ENCODE peak calls at places on chromosomes 2 and 18, in five cellular contexts. W is GM13977, M is HFF-Myc, Q is colonic mucosa, R is heart left ventricle. D is an unnamed sample.

GRCh38 chr2:8857709-8858108 is 20.3 kb upstream of the KIDINS220 start:
- DNase-seq in M (no peak), Q (no peak), W (no peak), R (no peak), D (no peak)

GRCh38 chr2:189866296-189866695 is 82.0 kb downstream of the PMS1 start:
- DNase-seq in Q (no peak), W (no peak), M (no peak), R (no peak), D (no peak)

GRCh38 chr2:207337234-207338219 is 171.8 kb upstream of the KLF7 start:
- DNase-seq in W (no peak), Q (no peak), M (no peak), R (no peak), D (no peak)

GRCh38 chr18:75500510-75500909 is 73.0 kb upstream of the SMIM21 start:
- DNase-seq in R (no peak), M (no peak), W (no peak), Q (no peak), D (no peak)

GRCh38 chr2:121232626-121233265 is 52.3 kb downstream of the TFCP2L1 start:
- DNase-seq in M (no peak), Q (no peak), R (no peak), W (no peak), D (no peak)

GRCh38 chr2:163800889-163801498 is 65.2 kb upstream of the FIGN start:
- DNase-seq in R (no peak), W (no peak), Q (no peak), M (no peak), D (no peak)

GRCh38 chr18:9951022-9951859 is 37.4 kb downstream of the VAPA start:
- DNase-seq in R (no peak), W (no peak), Q (no peak), M (peak), D (peak)

GRCh38 chr2:85537600-85538506 is 1.1 kb upstream of the MAT2A start:
- DNase-seq in R (peak), Q (peak), M (no peak), W (peak), D (peak)

GRCh38 chr2:179532890-179533289 is 268.3 kb upstream of the SESTD1 start:
- DNase-seq in W (no peak), Q (no peak), R (no peak), M (no peak), D (no peak)

GRCh38 chr2:240624950-240625621 is at the start of gene GPR35:
- DNase-seq in M (no peak), W (peak), Q (peak), R (peak), D (no peak)

GRCh38 chr2:144086965-144087364 is 433.0 kb downstream of the ZEB2 start:
- DNase-seq in Q (no peak), R (no peak), M (no peak), W (no peak), D (no peak)

GRCh38 chr18:59994357-59994756 is 94.6 kb downstream of the PMAIP1 start:
- DNase-seq in W (no peak), R (no peak), Q (no peak), M (no peak), D (no peak)

GRCh38 chr18:59993560-59993959 is 93.8 kb downstream of the PMAIP1 start:
- DNase-seq in Q (no peak), R (no peak), M (no peak), W (no peak), D (no peak)

DNA sequence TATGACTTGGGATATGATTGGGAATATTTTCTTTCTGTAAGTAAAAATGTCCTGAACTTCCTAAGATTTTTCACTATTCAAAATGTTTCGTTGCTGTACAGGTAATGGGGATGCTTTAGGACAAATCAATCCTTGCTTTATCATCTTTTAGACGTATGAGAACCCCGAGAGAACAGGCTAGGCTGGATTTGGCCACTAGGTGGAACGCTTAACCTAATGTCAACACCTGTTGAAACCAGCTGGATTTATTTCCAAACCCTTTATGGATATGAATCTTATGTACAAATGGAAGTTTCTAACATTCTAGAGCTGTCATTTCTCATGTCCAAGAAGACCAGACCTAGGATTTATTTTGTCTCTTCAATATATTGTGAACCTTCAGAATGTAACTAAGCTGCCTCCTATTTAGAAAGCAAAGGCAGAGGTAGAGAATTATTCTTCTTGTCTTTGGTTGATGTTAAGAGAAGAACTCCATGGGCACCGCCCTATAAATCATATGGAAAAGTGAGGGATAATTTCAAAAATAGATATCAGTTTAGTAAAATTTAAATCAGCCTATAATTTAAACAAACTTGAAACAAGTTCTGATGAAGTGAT is 96.7 kb downstream of the PMAIP1 start:
- DNase-seq in R (no peak), W (peak), Q (peak), M (no peak), D (peak)
- TF ChIP-seq CTCF in R (peak), W (peak), Q (peak), M (peak), D (peak)

DNA sequence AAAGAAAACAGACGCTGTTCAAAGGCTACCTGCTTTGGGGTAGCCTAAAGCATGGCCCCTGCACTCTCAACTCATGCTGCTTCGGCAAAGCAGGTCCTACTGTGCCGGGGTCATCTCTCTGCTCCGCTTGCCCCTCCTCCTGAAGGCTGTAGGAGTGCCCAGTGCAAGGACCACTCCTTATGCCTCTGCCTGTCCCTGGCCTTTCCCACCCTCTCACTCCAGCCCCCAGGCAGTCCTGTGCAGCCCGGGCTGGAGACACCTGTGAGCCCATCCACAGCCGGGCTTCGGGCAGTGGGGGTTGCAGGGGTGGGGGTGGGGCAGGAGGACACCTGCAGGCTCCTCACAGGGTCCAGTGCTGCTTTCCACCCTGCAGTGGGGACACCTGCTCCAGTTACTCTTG is 69.1 kb downstream of the ACKR3 start:
- DNase-seq in Q (no peak), M (no peak), R (no peak), W (no peak), D (no peak)
- TF ChIP-seq CTCF in Q (no peak), M (no peak), R (no peak), W (no peak), D (no peak)

DNA sequence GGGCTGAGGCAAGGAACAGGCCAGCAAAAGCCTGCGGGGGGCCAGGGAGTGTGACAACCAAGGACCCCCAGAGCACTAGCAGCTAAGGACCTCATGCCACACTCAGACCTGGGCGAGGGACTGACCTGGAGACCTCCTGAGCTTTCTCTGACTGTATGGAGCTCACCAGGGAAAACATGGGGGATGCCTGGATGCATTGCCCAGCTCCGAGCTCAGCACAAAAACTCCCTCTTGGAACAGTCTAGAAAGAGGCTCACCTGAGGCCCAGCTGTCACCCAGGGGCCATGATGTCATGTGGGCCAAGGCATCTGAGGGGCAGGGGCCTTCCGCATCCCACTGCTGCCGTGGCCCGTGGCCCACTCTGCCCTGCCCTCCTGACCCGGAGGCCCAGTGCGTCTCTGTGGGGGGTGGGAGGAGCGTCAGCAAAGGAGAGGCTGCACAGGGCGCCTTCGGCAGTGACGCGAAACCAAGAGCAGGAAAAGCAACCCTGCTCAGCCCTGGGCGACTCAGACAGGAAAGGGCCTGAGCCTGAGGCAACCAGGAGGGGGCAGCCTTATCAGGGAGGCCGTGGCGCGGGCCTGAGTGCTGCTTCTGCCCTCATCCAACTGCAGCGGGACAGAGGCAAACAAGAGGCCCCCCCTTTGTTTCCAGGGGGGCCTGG is 57.3 kb upstream of the ALPP start:
- DNase-seq in R (no peak), Q (no peak), W (no peak), M (no peak), D (no peak)
- TF ChIP-seq CTCF in R (no peak), Q (no peak), W (no peak), M (no peak), D (no peak)

GRCh38 chr2:167297292-167297691 is 409.0 kb downstream of the XIRP2 start:
- DNase-seq in M (no peak), Q (no peak), W (no peak), R (no peak), D (no peak)

GRCh38 chr2:167292430-167293171 is 404.3 kb downstream of the XIRP2 start:
- DNase-seq in W (peak), R (peak), Q (peak), M (peak), D (peak)

GRCh38 chr2:167294775-167295140 is 406.5 kb downstream of the XIRP2 start:
- DNase-seq in M (no peak), Q (no peak), W (peak), R (no peak), D (no peak)

GRCh38 chr2:167293172-167293781 is 405.0 kb downstream of the XIRP2 start:
- DNase-seq in M (no peak), R (no peak), W (no peak), Q (peak), D (peak)

GRCh38 chr2:167294031-167294774 is 405.9 kb downstream of the XIRP2 start:
- DNase-seq in M (no peak), R (peak), W (no peak), Q (peak), D (peak)
- TF ChIP-seq CTCF in M (no peak), R (no peak), W (no peak), Q (no peak), D (no peak)

GRCh38 chr18:50172367-50172766 is 22.6 kb downstream of the MYO5B start:
- DNase-seq in Q (no peak), W (no peak), R (no peak), M (no peak), D (no peak)

GRCh38 chr18:50169149-50169548 is 25.8 kb downstream of the MYO5B start:
- DNase-seq in R (no peak), Q (no peak), M (no peak), W (no peak), D (no peak)

DNA sequence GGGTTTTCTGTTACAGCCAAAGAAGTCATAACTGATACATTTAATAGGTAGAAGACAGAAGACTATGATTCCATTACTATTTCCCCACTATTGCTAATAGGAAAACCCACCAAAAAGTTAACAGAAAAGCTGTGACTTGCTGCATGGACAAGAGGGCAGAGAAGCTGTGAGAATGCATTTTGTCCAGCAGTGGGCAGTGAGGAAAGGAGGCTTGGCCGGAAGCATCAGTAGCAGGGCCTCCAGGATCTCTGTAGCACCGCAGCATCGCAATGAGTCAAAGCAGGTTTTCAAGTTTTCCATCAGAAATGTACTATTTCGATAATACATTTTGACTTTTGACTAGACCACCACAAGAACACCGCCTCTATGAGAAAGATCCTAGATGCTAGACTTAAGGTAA is 24.9 kb downstream of the MYO5B start:
- DNase-seq in M (no peak), W (no peak), R (no peak), Q (no peak), D (peak)
- TF ChIP-seq CTCF in M (no peak), W (no peak), R (no peak), Q (no peak), D (no peak)

GRCh38 chr2:148302526-148302925 is 281.6 kb downstream of the MBD5 start:
- DNase-seq in R (no peak), M (no peak), Q (no peak), W (no peak), D (no peak)
- TF ChIP-seq CTCF in R (no peak), M (no peak), Q (no peak), W (no peak), D (no peak)

GRCh38 chr18:48668466-48669179 is 129.8 kb downstream of the CTIF start:
- DNase-seq in R (no peak), M (no peak), W (no peak), Q (no peak), D (no peak)
- TF ChIP-seq CTCF in R (no peak), M (no peak), W (no peak), Q (no peak), D (no peak)

GRCh38 chr2:161219213-161219612 is 59.0 kb downstream of the TANK start:
- DNase-seq in R (no peak), M (no peak), W (no peak), Q (no peak), D (no peak)

GRCh38 chr2:161217597-161218185 is 57.5 kb downstream of the TANK start:
- DNase-seq in Q (no peak), R (no peak), M (no peak), W (no peak), D (no peak)

GRCh38 chr2:161228511-161229240 is 68.4 kb downstream of the TANK start:
- DNase-seq in R (no peak), W (no peak), M (no peak), Q (no peak), D (no peak)

DNA sequence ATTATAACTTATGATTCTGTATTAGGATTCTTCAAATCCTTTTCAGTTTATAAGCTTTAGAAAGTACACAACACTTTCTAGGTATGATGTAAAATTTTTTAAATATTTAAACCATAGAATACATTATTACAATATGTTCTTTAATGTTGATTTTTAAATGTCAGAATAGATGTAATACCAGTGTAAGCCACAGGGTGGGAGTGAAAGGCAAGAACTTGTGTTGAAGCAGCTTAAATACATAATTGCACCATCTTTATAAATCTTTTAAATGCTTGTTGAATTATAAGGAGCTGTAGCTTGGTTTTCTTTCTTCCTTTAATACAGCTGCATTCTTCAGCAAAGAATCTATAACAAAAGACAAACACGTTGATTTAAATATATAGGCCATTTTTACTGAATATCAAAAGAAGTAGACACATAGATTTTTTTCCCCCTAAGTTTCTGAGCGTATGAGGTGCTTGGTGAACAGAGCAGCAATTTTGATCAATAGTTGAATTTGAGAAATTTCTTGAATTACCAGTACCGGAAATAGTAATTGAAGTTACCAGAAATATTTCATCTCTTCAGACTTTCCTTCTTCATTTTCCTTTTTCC is 63.0 kb downstream of the TANK start:
- DNase-seq in W (no peak), Q (no peak), R (no peak), M (no peak), D (no peak)
- TF ChIP-seq CTCF in W (peak), Q (peak), R (peak), M (peak), D (peak)

GRCh38 chr2:229974271-229974670 is 52.0 kb downstream of the FBXO36 start:
- DNase-seq in M (no peak), Q (no peak), W (no peak), R (no peak), D (no peak)

GRCh38 chr2:229971298-229971790 is 49.0 kb downstream of the FBXO36 start:
- DNase-seq in W (no peak), Q (no peak), M (no peak), R (no peak), D (no peak)

GRCh38 chr2:229970406-229970805 is 48.1 kb downstream of the FBXO36 start:
- DNase-seq in W (no peak), M (no peak), R (no peak), Q (no peak), D (no peak)
- TF ChIP-seq CTCF in W (no peak), M (no peak), R (no peak), Q (no peak), D (no peak)

D was measured in endothelial cell.